ENCODE peak calls at places on chromosomes 1 and 21, in seven cellular contexts. One of them, this sample, is unnamed.

GRCh38 chr21:45348591-45349327 is 56.2 kb upstream of the COL18A1 start:
- DNase-seq in SK-N-SH: no peak
- DNase-seq in HepG2: no peak
- DNase-seq in GM12878: no peak
- DNase-seq in K562: no peak
- DNase-seq in H1: no peak
- DNase-seq in HCT116: no peak
- DNase-seq in this sample: no peak

GRCh38 chr1:236159704-236160539 is 17.6 kb downstream of the GPR137B start:
- DNase-seq in GM12878: peak; percentile 93
- DNase-seq in HCT116: no peak
- DNase-seq in HepG2: peak; percentile 36
- DNase-seq in K562: no peak
- DNase-seq in SK-N-SH: no peak
- DNase-seq in H1: no peak
- DNase-seq in this sample: no peak

GRCh38 chr1:6019166-6019845 is 26.4 kb upstream of the KCNAB2 start:
- DNase-seq in SK-N-SH: no peak
- DNase-seq in K562: no peak
- DNase-seq in HCT116: no peak
- DNase-seq in HepG2: no peak
- DNase-seq in GM12878: no peak
- DNase-seq in H1: no peak
- DNase-seq in this sample: no peak

GRCh38 chr1:232385221-232385620 is 244.7 kb downstream of the SIPA1L2 start:
- DNase-seq in K562: no peak
- DNase-seq in GM12878: no peak
- DNase-seq in H1: no peak
- DNase-seq in HepG2: no peak
- DNase-seq in HCT116: no peak
- DNase-seq in SK-N-SH: no peak
- DNase-seq in this sample: no peak

GRCh38 chr1:41341756-41342562 is 19.3 kb upstream of the FOXO6 start:
- DNase-seq in H1: no peak
- DNase-seq in HepG2: no peak
- DNase-seq in HCT116: no peak
- DNase-seq in GM12878: no peak
- DNase-seq in SK-N-SH: no peak
- DNase-seq in K562: no peak
- DNase-seq in this sample: peak; percentile 49

GRCh38 chr1:160907976-160908375 is 23.0 kb upstream of the ITLN1 start:
- DNase-seq in HCT116: no peak
- DNase-seq in HepG2: no peak
- DNase-seq in GM12878: no peak
- DNase-seq in SK-N-SH: no peak
- DNase-seq in H1: no peak
- DNase-seq in K562: no peak
- DNase-seq in this sample: no peak

GRCh38 chr1:36257375-36257767 is 33.1 kb downstream of the THRAP3 start:
- DNase-seq in GM12878: no peak
- DNase-seq in HCT116: no peak
- DNase-seq in HepG2: peak; percentile 27
- DNase-seq in K562: peak; percentile 40
- DNase-seq in SK-N-SH: no peak
- DNase-seq in H1: no peak
- DNase-seq in this sample: no peak

GRCh38 chr1:228794810-228795209 is 59.5 kb downstream of the RHOU start:
- DNase-seq in HepG2: no peak
- DNase-seq in H1: no peak
- DNase-seq in SK-N-SH: no peak
- DNase-seq in K562: no peak
- DNase-seq in GM12878: peak; percentile 40
- DNase-seq in HCT116: no peak
- DNase-seq in this sample: no peak

GRCh38 chr1:76690784-76691183 is 176.5 kb upstream of the ST6GALNAC5 start:
- DNase-seq in GM12878: no peak
- DNase-seq in HCT116: peak; percentile 22
- DNase-seq in SK-N-SH: no peak
- DNase-seq in HepG2: no peak
- DNase-seq in K562: no peak
- DNase-seq in H1: no peak
- DNase-seq in this sample: no peak

GRCh38 chr1:18640228-18641004 is 9.8 kb downstream of the PAX7 start:
- DNase-seq in K562: no peak
- DNase-seq in H1: no peak
- DNase-seq in GM12878: no peak
- DNase-seq in HepG2: no peak
- DNase-seq in SK-N-SH: peak; percentile 49
- DNase-seq in HCT116: no peak
- DNase-seq in this sample: no peak

GRCh38 chr1:215181518-215181917 is 99.0 kb downstream of the KCNK2 start:
- DNase-seq in HepG2: peak; percentile 1
- DNase-seq in K562: no peak
- DNase-seq in HCT116: no peak
- DNase-seq in SK-N-SH: no peak
- DNase-seq in H1: no peak
- DNase-seq in GM12878: no peak
- DNase-seq in this sample: no peak

GRCh38 chr21:31157756-31158155 is 119.5 kb upstream of the KRTAP19-8 start:
- DNase-seq in GM12878: no peak
- DNase-seq in SK-N-SH: no peak
- DNase-seq in HCT116: no peak
- DNase-seq in HepG2: no peak
- DNase-seq in H1: no peak
- DNase-seq in K562: no peak
- DNase-seq in this sample: no peak
- TF ChIP-seq YY1 in GM12878: no peak
- TF ChIP-seq YY1 in SK-N-SH: no peak
- TF ChIP-seq YY1 in HCT116: no peak
- TF ChIP-seq YY1 in HepG2: no peak
- TF ChIP-seq YY1 in H1: no peak
- TF ChIP-seq YY1 in K562: no peak
- TF ChIP-seq YY1 in this sample: no peak

GRCh38 chr1:218658294-218658693 is 313.2 kb downstream of the TGFB2 start:
- DNase-seq in HCT116: no peak
- DNase-seq in HepG2: no peak
- DNase-seq in K562: no peak
- DNase-seq in GM12878: no peak
- DNase-seq in SK-N-SH: no peak
- DNase-seq in H1: no peak
- DNase-seq in this sample: no peak
- H3K9ac ChIP-seq in HCT116: peak overlapping the region; percentile 46
- H3K9ac ChIP-seq in HepG2: no peak overlapping the region
- H3K9ac ChIP-seq in K562: no peak overlapping the region
- H3K9ac ChIP-seq in GM12878: no peak overlapping the region
- H3K9ac ChIP-seq in SK-N-SH: peak overlapping the region; percentile 64
- H3K9ac ChIP-seq in H1: no peak overlapping the region
- H3K9ac ChIP-seq in this sample: no peak overlapping the region

GRCh38 chr1:31783846-31784245 is 19.7 kb upstream of the ADGRB2 start:
- DNase-seq in HCT116: no peak
- DNase-seq in H1: no peak
- DNase-seq in SK-N-SH: no peak
- DNase-seq in K562: no peak
- DNase-seq in GM12878: no peak
- DNase-seq in HepG2: no peak
- DNase-seq in this sample: no peak

GRCh38 chr1:31785947-31786290 is 21.8 kb upstream of the ADGRB2 start:
- DNase-seq in HCT116: no peak
- DNase-seq in SK-N-SH: no peak
- DNase-seq in H1: no peak
- DNase-seq in HepG2: no peak
- DNase-seq in K562: no peak
- DNase-seq in GM12878: no peak
- DNase-seq in this sample: no peak

GRCh38 chr1:31785020-31785946 is 21.1 kb upstream of the ADGRB2 start:
- DNase-seq in H1: no peak
- DNase-seq in K562: no peak
- DNase-seq in SK-N-SH: peak; percentile 74
- DNase-seq in HCT116: no peak
- DNase-seq in HepG2: no peak
- DNase-seq in GM12878: no peak
- DNase-seq in this sample: no peak

GRCh38 chr1:31782766-31783410 is 18.7 kb upstream of the ADGRB2 start:
- DNase-seq in HepG2: no peak
- DNase-seq in GM12878: no peak
- DNase-seq in HCT116: no peak
- DNase-seq in K562: no peak
- DNase-seq in H1: no peak
- DNase-seq in SK-N-SH: no peak
- DNase-seq in this sample: peak; percentile 71

GRCh38 chr1:31784356-31785019 is 20.3 kb upstream of the ADGRB2 start:
- DNase-seq in GM12878: no peak
- DNase-seq in K562: no peak
- DNase-seq in HepG2: no peak
- DNase-seq in H1: no peak
- DNase-seq in SK-N-SH: peak; percentile 69
- DNase-seq in HCT116: no peak
- DNase-seq in this sample: no peak
- TF ChIP-seq YY1 in GM12878: no peak
- TF ChIP-seq YY1 in K562: no peak
- TF ChIP-seq YY1 in HepG2: no peak
- TF ChIP-seq YY1 in H1: no peak
- TF ChIP-seq YY1 in SK-N-SH: no peak
- TF ChIP-seq YY1 in HCT116: no peak
- TF ChIP-seq YY1 in this sample: no peak

GRCh38 chr21:34983680-34984086 is 65.4 kb downstream of the RUNX1 start:
- DNase-seq in GM12878: no peak
- DNase-seq in H1: no peak
- DNase-seq in HCT116: no peak
- DNase-seq in HepG2: no peak
- DNase-seq in SK-N-SH: no peak
- DNase-seq in K562: peak; percentile 44
- DNase-seq in this sample: no peak
- H3K9ac ChIP-seq in GM12878: no peak overlapping the region
- H3K9ac ChIP-seq in H1: no peak overlapping the region
- H3K9ac ChIP-seq in HCT116: no peak overlapping the region
- H3K9ac ChIP-seq in HepG2: no peak overlapping the region
- H3K9ac ChIP-seq in SK-N-SH: peak overlapping the region; percentile 66
- H3K9ac ChIP-seq in K562: no peak overlapping the region
- H3K9ac ChIP-seq in this sample: no peak overlapping the region

GRCh38 chr1:202656951-202657646 is 53.2 kb downstream of the SYT2 start:
- DNase-seq in H1: peak; percentile 39
- DNase-seq in HCT116: no peak
- DNase-seq in HepG2: peak; percentile 19
- DNase-seq in GM12878: no peak
- DNase-seq in SK-N-SH: no peak
- DNase-seq in K562: peak; percentile 63
- DNase-seq in this sample: peak; percentile 89
- TF ChIP-seq YY1 in H1: peak; percentile 32
- TF ChIP-seq YY1 in HCT116: no peak
- TF ChIP-seq YY1 in HepG2: no peak
- TF ChIP-seq YY1 in GM12878: no peak
- TF ChIP-seq YY1 in SK-N-SH: no peak
- TF ChIP-seq YY1 in K562: no peak
- TF ChIP-seq YY1 in this sample: no peak

GRCh38 chr1:13832536-13832935 is 132.5 kb downstream of the PRDM2 start:
- DNase-seq in GM12878: no peak
- DNase-seq in HepG2: no peak
- DNase-seq in H1: no peak
- DNase-seq in SK-N-SH: no peak
- DNase-seq in HCT116: no peak
- DNase-seq in K562: no peak
- DNase-seq in this sample: no peak

GRCh38 chr1:13836631-13837030 is 136.6 kb downstream of the PRDM2 start:
- DNase-seq in GM12878: no peak
- DNase-seq in H1: no peak
- DNase-seq in HepG2: no peak
- DNase-seq in SK-N-SH: no peak
- DNase-seq in K562: no peak
- DNase-seq in HCT116: no peak
- DNase-seq in this sample: no peak

GRCh38 chr1:13836136-13836535 is 136.1 kb downstream of the PRDM2 start:
- DNase-seq in H1: no peak
- DNase-seq in HCT116: no peak
- DNase-seq in HepG2: no peak
- DNase-seq in GM12878: no peak
- DNase-seq in K562: peak; percentile 4
- DNase-seq in SK-N-SH: peak; percentile 1
- DNase-seq in this sample: no peak

GRCh38 chr1:13838236-13838635 is 138.2 kb downstream of the PRDM2 start:
- DNase-seq in H1: no peak
- DNase-seq in SK-N-SH: no peak
- DNase-seq in HCT116: no peak
- DNase-seq in GM12878: no peak
- DNase-seq in K562: no peak
- DNase-seq in HepG2: no peak
- DNase-seq in this sample: no peak
- H3K9ac ChIP-seq in H1: no peak overlapping the region
- H3K9ac ChIP-seq in SK-N-SH: no peak overlapping the region
- H3K9ac ChIP-seq in HCT116: no peak overlapping the region
- H3K9ac ChIP-seq in GM12878: no peak overlapping the region
- H3K9ac ChIP-seq in K562: no peak overlapping the region
- H3K9ac ChIP-seq in HepG2: no peak overlapping the region
- H3K9ac ChIP-seq in this sample: no peak overlapping the region

GRCh38 chr1:33237579-33237978 is 18.7 kb upstream of the ZNF362 start:
- DNase-seq in K562: no peak
- DNase-seq in HCT116: no peak
- DNase-seq in SK-N-SH: no peak
- DNase-seq in HepG2: no peak
- DNase-seq in H1: no peak
- DNase-seq in GM12878: no peak
- DNase-seq in this sample: no peak
- TF ChIP-seq YY1 in K562: no peak
- TF ChIP-seq YY1 in HCT116: no peak
- TF ChIP-seq YY1 in SK-N-SH: no peak
- TF ChIP-seq YY1 in HepG2: no peak
- TF ChIP-seq YY1 in H1: no peak
- TF ChIP-seq YY1 in GM12878: no peak
- TF ChIP-seq YY1 in this sample: no peak

DNA sequence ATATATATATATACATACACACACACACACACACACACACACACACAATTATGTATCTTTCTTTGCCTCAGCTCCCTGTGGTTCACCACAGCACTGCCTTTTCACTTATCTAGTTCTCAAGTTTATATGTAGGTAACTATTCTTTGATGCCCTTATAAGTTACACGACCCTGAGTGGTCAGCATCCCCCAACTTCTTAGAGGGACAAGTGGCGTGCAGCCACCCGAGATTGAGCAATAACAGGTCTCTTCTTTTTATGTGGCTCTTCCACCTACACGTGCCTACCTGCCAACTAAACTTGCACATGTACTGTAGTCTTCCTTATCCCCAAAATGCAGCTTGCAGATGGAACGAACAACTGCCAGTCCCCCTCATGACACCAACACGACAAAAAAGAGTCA is 120.8 kb downstream of the GABPA start:
- DNase-seq in HepG2: no peak
- DNase-seq in SK-N-SH: no peak
- DNase-seq in K562: no peak
- DNase-seq in GM12878: peak; percentile 44
- DNase-seq in HCT116: no peak
- DNase-seq in H1: no peak
- DNase-seq in this sample: no peak
- H3K9ac ChIP-seq in HepG2: no peak overlapping the region
- H3K9ac ChIP-seq in SK-N-SH: no peak overlapping the region
- H3K9ac ChIP-seq in K562: no peak overlapping the region
- H3K9ac ChIP-seq in GM12878: no peak overlapping the region
- H3K9ac ChIP-seq in HCT116: no peak overlapping the region
- H3K9ac ChIP-seq in H1: no peak overlapping the region
- H3K9ac ChIP-seq in this sample: no peak overlapping the region

DNA sequence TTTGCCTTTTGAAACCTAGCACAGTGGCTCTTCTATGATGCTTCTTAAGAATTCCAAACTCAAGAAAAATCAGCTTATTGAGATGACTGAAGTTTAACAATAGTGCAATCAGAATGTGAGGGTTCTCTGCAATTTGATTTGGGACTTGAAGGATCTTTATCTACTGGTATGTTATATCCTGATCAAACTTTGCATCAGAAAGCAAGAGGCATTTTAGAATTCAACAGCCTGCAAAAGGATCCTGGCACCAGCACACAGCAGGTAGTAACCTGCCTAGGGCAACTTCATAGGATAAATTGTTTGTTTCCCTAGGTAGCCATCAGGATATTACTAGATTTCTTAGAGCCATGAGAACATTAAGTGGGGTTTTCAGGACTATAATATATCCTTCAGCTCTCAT is 34.3 kb downstream of the NTNG1 start:
- DNase-seq in HCT116: no peak
- DNase-seq in GM12878: no peak
- DNase-seq in K562: no peak
- DNase-seq in SK-N-SH: no peak
- DNase-seq in HepG2: no peak
- DNase-seq in H1: no peak
- DNase-seq in this sample: no peak
- TF ChIP-seq YY1 in HCT116: no peak
- TF ChIP-seq YY1 in GM12878: no peak
- TF ChIP-seq YY1 in K562: no peak
- TF ChIP-seq YY1 in SK-N-SH: no peak
- TF ChIP-seq YY1 in HepG2: no peak
- TF ChIP-seq YY1 in H1: no peak
- TF ChIP-seq YY1 in this sample: no peak

This sample was measured in NT2/D1.